ENCODE peak calls at places on chromosomes 6 and 20, in five cellular contexts. N is HCT116, P is PC-9, A is psoas muscle, V is body of pancreas. I is an unnamed sample.
A peak's percentile ranks its signal among the peaks of the same experiment; 100 is the strongest.

GRCh38 chr20:8154636-8155035 is 22.6 kb downstream of the PLCB1 start:
- DNase-seq in A (no peak), P (no peak), V (no peak), N (no peak), I (no peak)

GRCh38 chr6:78995946-78996345 is 82.1 kb downstream of the PHIP start:
- DNase-seq in P (no peak), V (no peak), N (no peak), A (no peak), I (no peak)

GRCh38 chr6:137782166-137783039 is 84.7 kb upstream of the TNFAIP3 start:
- DNase-seq in P (no peak), V (no peak), A (no peak), N (no peak), I (no peak)

GRCh38 chr6:111972714-111973678 is 80.9 kb upstream of the CCN6 start:
- DNase-seq in A (peak; percentile 39), V (no peak), N (no peak), P (peak; percentile 29), I (peak; percentile 81)

GRCh38 chr6:73452107-73452461 is at the start of gene CGAS:
- DNase-seq in A (peak; percentile 78), P (peak; percentile 79), V (peak; percentile 59), N (no peak), I (peak; percentile 25)

GRCh38 chr6:35586542-35586941 is 73.8 kb upstream of the TULP1 start:
- DNase-seq in A (no peak), P (no peak), V (no peak), N (no peak), I (no peak)

GRCh38 chr20:33373735-33374605 is 27.3 kb downstream of the CDK5RAP1 start:
- DNase-seq in P (peak; percentile 69), V (no peak), A (no peak), N (no peak), I (peak; percentile 49)

GRCh38 chr6:159959976-159960384 is 8.9 kb upstream of the IGF2R start:
- DNase-seq in A (no peak), N (no peak), P (no peak), V (no peak), I (no peak)

GRCh38 chr20:42003380-42003779 is 385.2 kb upstream of the CHD6 start:
- DNase-seq in A (no peak), P (no peak), N (no peak), V (no peak), I (no peak)

GRCh38 chr20:24773751-24774201 is 175.3 kb upstream of the CST7 start:
- DNase-seq in V (no peak), P (no peak), A (no peak), N (no peak), I (peak; percentile 74)

GRCh38 chr6:77876300-77876699 is 223.5 kb downstream of the MEI4 start:
- DNase-seq in N (no peak), P (no peak), V (no peak), A (no peak), I (no peak)

GRCh38 chr20:36096404-36096799 is 58.1 kb upstream of the EPB41L1 start:
- DNase-seq in N (no peak), P (no peak), A (no peak), V (no peak), I (no peak)

GRCh38 chr6:17233531-17233930 is 47.6 kb upstream of the RBM24 start:
- DNase-seq in N (no peak), P (peak; percentile 4), A (no peak), V (no peak), I (no peak)

GRCh38 chr6:64081459-64081858 is 445.9 kb downstream of the PHF3 start:
- DNase-seq in P (no peak), A (no peak), V (no peak), N (no peak), I (no peak)

DNA sequence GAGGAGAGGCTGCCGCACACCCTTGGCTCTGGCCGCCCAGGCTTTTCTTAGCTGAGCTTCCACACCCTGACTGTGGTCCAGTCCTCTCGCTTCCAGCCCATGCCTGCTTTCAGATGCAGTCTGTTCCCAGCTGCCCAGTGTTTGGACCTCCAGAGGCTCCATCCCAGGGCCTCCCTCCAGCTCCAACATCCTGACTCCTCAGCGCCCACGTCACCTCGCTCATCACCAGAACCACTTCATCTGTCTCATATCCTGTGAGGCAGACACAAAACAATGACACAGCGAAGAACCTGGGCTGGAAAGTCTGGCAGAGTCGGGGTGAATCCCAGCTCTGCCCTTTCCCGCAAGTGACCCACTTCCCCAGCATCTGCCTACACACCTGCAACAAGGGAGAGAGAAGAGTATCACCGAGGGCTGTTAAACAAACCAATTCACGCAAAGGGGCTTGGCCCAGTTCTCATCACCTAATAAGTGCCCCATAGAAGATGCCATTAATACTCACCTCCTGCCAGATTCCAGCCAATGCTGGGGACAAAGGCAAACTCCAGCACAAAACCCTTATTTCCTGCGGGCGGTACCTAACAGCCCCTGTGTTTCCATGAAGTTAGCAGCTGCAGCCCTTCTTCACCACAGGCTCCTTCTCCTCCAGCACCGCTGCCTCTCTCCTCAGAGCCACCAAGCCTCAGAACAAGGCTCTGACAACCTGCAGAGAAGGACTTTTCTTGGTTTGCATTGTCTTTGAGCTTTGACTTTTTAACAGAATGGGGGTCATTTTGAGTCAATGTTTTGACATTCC is 133.4 kb upstream of the CDH4 start:
- DNase-seq in N (no peak), P (no peak), A (no peak), V (no peak), I (no peak)
- H3K4me3 ChIP-seq in N (no peak overlapping the region), P (no peak overlapping the region), A (no peak overlapping the region), V (no peak overlapping the region), I (no peak overlapping the region)

DNA sequence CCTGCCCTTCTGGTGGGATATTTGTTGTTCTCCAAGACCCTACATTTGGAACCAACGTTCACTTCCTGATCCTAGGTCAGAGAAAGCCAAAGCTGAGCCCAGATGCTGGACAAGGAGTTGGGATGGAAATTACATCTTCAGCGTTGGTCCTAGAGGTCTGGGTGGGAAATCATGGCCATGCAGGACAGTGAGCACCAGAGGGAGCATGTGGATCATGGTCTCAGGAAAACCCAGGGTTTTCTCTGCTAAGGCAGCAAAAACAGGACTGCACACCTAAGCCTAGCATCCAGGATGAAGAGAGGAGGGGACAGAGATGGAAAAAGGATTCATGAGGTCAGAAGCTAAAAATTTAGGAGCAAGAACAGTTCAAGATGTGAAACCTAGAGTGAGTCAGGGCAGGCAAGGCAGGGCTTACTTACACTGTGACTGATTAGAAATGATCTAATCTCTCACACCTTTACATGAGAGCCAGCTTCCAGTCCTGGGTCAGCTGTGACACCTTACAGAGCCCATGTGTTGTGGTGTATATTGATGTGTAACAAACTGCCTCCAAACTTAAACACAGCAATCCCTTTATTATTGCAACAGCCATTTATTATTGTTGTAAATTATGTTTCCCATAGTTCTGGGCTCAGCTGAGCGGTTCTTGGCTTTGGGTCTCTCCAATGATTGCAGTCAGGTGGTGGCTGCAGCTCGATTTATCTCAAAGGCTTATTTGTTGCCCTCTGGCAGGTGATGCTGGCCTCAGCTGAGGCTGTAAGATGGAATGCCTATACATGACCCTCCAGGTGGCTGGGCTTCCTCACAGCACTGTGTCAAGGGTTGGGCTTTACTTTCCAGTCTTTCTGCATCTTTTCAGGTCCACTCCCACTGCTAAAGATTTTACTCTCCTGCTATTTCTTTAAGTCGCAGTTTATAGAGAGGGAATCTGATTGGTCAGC is 6.5 kb downstream of the C20orf202 start:
- DNase-seq in N (peak; percentile 21), A (no peak), V (no peak), P (peak; percentile 19), I (no peak)
- TF ChIP-seq CTCF in N (peak; percentile 30), A (no peak), V (no peak), P (peak; percentile 48), I (peak; percentile 38)

DNA sequence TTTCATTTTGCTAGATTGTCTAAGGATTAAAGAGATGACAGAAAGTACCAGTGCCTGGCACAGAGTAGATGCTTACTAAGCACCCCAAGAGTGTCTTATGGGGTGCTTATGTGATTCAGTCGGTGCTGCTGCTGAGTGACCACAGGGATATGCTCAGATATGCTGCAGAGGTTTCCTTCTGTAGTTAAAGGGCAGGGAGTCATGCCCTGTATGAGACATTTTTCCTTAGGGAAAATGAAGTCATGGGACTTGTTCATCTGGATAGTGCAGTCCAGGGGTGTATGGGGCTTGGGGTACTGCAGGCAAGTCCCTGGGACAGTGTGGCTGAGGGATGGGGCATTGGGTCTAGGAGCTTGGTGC is 25.1 kb downstream of the TOX2 start:
- DNase-seq in V (no peak), N (no peak), A (no peak), P (no peak), I (no peak)
- H3K27me3 ChIP-seq in V (no peaks in the 10 kb centered on the region), N (no peaks in the 10 kb centered on the region), A (peaks cover 3% of the 10 kb centered on the region), P (no peaks in the 10 kb centered on the region), I (no peaks in the 10 kb centered on the region)

DNA sequence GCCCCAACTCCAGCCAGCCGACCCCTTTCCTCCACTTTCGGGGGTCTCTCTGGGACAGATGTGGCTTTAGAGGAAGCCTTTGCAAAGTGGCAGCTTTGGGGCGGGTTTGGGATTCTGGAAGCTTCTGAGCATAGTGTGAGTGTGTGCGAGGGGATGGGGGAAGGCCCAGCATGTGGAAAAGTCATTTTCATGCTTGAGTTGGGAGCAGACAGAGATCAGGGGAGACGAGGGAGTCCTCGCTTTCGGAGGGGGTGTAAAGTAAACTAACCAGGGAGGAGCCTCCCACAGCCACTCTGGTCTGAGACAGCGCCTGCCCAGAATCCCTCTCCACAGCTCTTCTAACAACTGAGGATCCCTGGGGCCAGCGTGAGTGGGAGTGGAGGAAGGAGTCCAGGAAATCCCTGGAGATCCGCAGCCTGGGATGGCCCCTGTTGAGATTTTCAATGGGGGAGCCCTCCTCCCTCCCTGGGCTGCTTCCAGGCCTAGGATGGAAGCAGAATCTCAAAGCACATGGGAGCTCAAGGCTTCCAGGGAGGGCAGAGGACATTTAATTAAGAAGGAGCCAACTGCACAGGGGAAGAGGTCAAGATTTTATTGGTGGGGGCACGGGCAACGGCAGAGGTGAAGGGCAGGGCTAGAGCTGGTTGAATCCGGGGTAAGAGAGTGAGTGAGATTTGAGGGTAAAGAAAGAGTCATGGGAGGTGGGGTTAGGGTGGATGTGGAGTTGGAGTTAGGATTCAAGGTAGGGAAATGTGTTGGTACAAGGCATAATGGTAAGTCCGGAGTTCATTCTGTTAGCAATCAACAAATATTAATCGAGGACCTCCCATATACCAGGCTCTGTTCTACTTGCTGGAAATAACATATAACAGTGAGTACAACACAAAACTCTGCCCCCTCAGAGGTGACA is 102.3 kb upstream of the FOXP4 start:
- DNase-seq in N (no peak), A (peak; percentile 33), P (no peak), V (no peak), I (no peak)
- H3K4me3 ChIP-seq in N (no peak overlapping the region), A (no peak overlapping the region), P (no peak overlapping the region), V (no peak overlapping the region), I (no peak overlapping the region)

DNA sequence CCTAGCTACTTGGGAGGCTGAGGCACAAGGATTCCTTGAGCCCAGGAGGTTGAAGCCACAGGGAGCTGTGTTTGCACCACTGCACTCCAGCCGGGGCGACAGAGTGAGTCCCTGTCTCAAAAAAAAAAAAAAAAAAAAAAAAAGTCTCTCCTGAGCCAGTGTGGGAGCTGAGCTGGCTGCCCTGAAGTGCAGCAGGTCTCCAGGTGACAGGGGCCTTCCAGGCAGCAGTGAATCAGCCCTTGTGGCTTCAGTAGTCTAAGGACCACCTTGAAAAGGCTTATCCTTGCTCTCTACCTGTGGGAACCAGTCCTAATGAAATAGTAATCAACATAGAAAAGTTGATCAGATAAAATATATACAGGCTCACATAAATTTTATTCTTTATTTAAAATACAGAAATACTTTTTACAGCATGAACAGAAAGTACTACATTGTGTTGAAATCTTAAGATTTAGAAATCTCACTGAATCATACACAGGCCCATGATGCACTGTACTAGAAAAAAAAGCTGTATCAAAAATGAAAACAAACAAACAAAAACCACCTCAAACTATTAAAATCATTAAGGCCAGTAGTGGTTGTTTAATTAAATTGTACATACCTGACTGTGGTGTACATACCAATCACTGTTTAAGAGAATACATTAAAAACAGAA is 128.9 kb downstream of the SCML4 start:
- DNase-seq in P (no peak), V (no peak), A (no peak), N (no peak), I (no peak)
- TF ChIP-seq CTCF in P (no peak), V (no peak), A (no peak), N (no peak), I (no peak)

I was measured in BJ.